ENCODE peak calls at places on chromosomes 4 and X, in five cellular contexts. N is left ventricle myocardium inferior, G is cardiac muscle cell, B is breast epithelium, F is stomach. J is an unnamed sample.

GRCh38 chrX:133325422-133325821 is 89.9 kb downstream of the GPC4 start:
- DNase-seq in N (no peak), G (no peak), B (no peak), F (no peak), J (no peak)

GRCh38 chr4:88244056-88244455 is 40.3 kb downstream of the PPM1K start:
- DNase-seq in N (no peak), G (no peak), B (no peak), F (no peak), J (no peak)

GRCh38 chr4:42543126-42543525 is 113.8 kb downstream of the ATP8A1 start:
- DNase-seq in N (no peak), G (no peak), B (no peak), F (no peak), J (no peak)

GRCh38 chrX:125012585-125012984 is 307.1 kb upstream of the TEX13C start:
- DNase-seq in N (no peak), G (no peak), B (no peak), F (no peak), J (no peak)

GRCh38 chr4:73021634-73022033 is 47.9 kb downstream of the COX18 start:
- DNase-seq in N (no peak), G (peak; percentile 58), B (no peak), F (no peak), J (no peak)

GRCh38 chr4:117400039-117400835 is 314.9 kb upstream of the TRAM1L1 start:
- DNase-seq in N (no peak), G (no peak), B (no peak), F (no peak), J (no peak)

GRCh38 chr4:128068927-128069326 is 7.8 kb downstream of the LARP1B start:
- DNase-seq in N (no peak), G (no peak), B (no peak), F (no peak), J (no peak)

GRCh38 chr4:87657525-87657924 is 7.4 kb downstream of the DMP1 start:
- DNase-seq in N (no peak), G (no peak), B (no peak), F (no peak), J (no peak)

GRCh38 chrX:151825927-151826471 is 86.7 kb upstream of the MAGEA4 start:
- DNase-seq in N (no peak), G (no peak), B (no peak), F (no peak), J (no peak)

GRCh38 chr4:118909173-118909956 is 20.7 kb downstream of the SYNPO2 start:
- DNase-seq in N (peak; percentile 26), G (no peak), B (no peak), F (no peak), J (no peak)

GRCh38 chrX:109635151-109635550 is 10.2 kb upstream of the KCNE5 start:
- DNase-seq in N (no peak), G (peak; percentile 41), B (no peak), F (no peak), J (no peak)

GRCh38 chr4:102687982-102688433 is 72.8 kb downstream of the MANBA start:
- DNase-seq in N (no peak), G (no peak), B (no peak), F (no peak), J (no peak)

GRCh38 chrX:140762061-140762460 is 52.5 kb downstream of the LINC00632 start:
- DNase-seq in N (no peak), G (peak; percentile 67), B (no peak), F (peak; percentile 38), J (no peak)

GRCh38 chr4:38664704-38665401 is 854 bp downstream of the KLF3 start:
- DNase-seq in N (peak; percentile 64), G (peak; percentile 71), B (peak; percentile 60), F (peak; percentile 69), J (peak; percentile 58)

GRCh38 chrX:81377329-81377728 is 175.4 kb downstream of the SH3BGRL start:
- DNase-seq in N (no peak), G (peak; percentile 17), B (no peak), F (no peak), J (no peak)

GRCh38 chr4:6134612-6135220 is 65.6 kb downstream of the JAKMIP1 start:
- DNase-seq in N (no peak), G (no peak), B (no peak), F (no peak), J (no peak)

GRCh38 chr4:15198070-15198727 is 195.9 kb downstream of the CPEB2 start:
- DNase-seq in N (peak; percentile 18), G (peak; percentile 64), B (no peak), F (no peak), J (no peak)

GRCh38 chrX:135890087-135890585 is 3.1 kb downstream of the CT45A10 start:
- DNase-seq in N (no peak), G (no peak), B (no peak), F (no peak), J (no peak)

GRCh38 chr4:46649390-46649789 is 259.5 kb upstream of the GABRA2 start:
- DNase-seq in N (no peak), G (no peak), B (no peak), F (no peak), J (no peak)

GRCh38 chrX:150558424-150558823 is 10.0 kb upstream of the MTM1 start:
- DNase-seq in N (no peak), G (no peak), B (no peak), F (no peak), J (no peak)
- H3K27ac ChIP-seq in N (no peak overlapping the region), G (no peak overlapping the region), B (no peak overlapping the region), F (no peak overlapping the region), J (no peak overlapping the region)

GRCh38 chrX:73964607-73965006 is 339.4 kb upstream of the ZCCHC13 start:
- DNase-seq in N (no peak), G (peak; percentile 11), B (no peak), F (no peak), J (no peak)
- H3K4me1 ChIP-seq in N (peaks cover 18% of the 10 kb centered on the region), G (peaks cover 22% of the 10 kb centered on the region), B (no peaks in the 10 kb centered on the region), F (peaks cover 51% of the 10 kb centered on the region), J (peaks cover 3% of the 10 kb centered on the region)

DNA sequence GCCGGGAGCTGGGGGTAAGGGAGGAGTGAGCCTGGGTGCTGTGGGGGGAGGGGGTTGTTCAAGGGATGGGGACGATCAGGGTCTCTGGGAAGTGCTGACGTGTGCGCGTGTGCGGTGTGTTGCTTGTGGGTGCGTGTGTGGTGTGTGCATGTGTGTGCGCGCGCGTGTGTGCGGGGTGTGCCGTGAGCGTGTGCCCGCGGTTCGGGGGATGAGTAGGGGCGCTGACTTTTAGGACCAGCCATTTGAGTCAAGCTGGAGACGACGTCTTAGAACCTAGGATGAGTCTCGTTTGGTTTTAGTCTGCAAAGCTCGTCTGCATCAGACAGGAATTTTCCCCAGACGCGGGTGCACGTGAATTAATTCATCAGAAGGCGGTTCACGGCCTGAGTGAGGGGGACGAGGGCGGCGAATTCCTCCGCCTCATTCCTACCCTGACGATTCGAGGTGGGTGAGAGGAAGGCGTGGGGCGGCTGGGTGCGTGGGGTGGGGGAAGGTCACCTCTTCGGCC is 950 bp upstream of the TMEM271 start:
- DNase-seq in N (no peak), G (no peak), B (no peak), F (no peak), J (no peak)
- H3K27me3 ChIP-seq in N (peaks cover 95% of the 10 kb centered on the region), G (peaks cover 96% of the 10 kb centered on the region), B (peaks cover 8% of the 10 kb centered on the region), F (peaks cover 36% of the 10 kb centered on the region), J (no peaks in the 10 kb centered on the region)

GRCh38 chrX:115968436-115969252 is 201.9 kb upstream of the AGTR2 start:
- DNase-seq in N (peak; percentile 41), G (peak; percentile 88), B (no peak), F (no peak), J (peak; percentile 88)
- H3K27ac ChIP-seq in N (peak overlapping the region; percentile 71), G (peak overlapping the region; percentile 68), B (peak overlapping the region; percentile 70), F (peak overlapping the region; percentile 42), J (peak overlapping the region; percentile 69)

GRCh38 chr4:173535165-173535737 is 5.2 kb upstream of the HAND2 start:
- DNase-seq in N (no peak), G (no peak), B (no peak), F (no peak), J (no peak)
- H3K4me1 ChIP-seq in N (peaks cover 58% of the 10 kb centered on the region), G (peaks cover 21% of the 10 kb centered on the region), B (no peaks in the 10 kb centered on the region), F (peaks cover 28% of the 10 kb centered on the region), J (no peaks in the 10 kb centered on the region)

GRCh38 chr4:571838-572572 is 4.1 kb downstream of the TMEM271 start:
- DNase-seq in N (no peak), G (no peak), B (no peak), F (no peak), J (no peak)

GRCh38 chr4:574346-575161 is 1.5 kb downstream of the TMEM271 start:
- DNase-seq in N (no peak), G (no peak), B (no peak), F (no peak), J (no peak)

GRCh38 chr4:570754-571153 is 5.3 kb downstream of the TMEM271 start:
- DNase-seq in N (no peak), G (no peak), B (no peak), F (no peak), J (no peak)

GRCh38 chr4:573122-573892 is 2.8 kb downstream of the TMEM271 start:
- DNase-seq in N (no peak), G (no peak), B (no peak), F (no peak), J (no peak)

DNA sequence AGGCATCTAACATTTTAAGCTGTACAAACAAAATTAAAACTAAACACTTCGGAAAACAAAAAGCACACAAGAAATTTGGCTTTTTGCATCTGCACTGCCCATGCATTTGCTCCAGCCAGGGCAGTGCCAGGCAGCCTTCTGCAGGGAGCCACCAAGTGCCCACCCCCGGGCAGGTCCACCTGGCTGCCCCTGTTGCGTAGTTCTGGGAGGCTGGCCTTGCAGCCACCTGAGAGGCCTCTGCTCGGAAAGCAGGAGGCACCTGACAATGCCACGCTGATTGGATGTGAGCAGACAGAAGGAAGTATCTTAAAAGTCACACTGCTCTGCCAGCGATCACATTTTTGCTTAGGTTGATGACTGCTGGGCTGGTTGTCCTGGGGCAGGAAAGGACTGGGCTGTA is 3.5 kb downstream of the TMEM271 start:
- DNase-seq in N (no peak), G (no peak), B (no peak), F (no peak), J (no peak)
- H3K27me3 ChIP-seq in N (peaks cover 95% of the 10 kb centered on the region), G (peaks cover 96% of the 10 kb centered on the region), B (peaks cover 5% of the 10 kb centered on the region), F (peaks cover 15% of the 10 kb centered on the region), J (no peaks in the 10 kb centered on the region)

DNA sequence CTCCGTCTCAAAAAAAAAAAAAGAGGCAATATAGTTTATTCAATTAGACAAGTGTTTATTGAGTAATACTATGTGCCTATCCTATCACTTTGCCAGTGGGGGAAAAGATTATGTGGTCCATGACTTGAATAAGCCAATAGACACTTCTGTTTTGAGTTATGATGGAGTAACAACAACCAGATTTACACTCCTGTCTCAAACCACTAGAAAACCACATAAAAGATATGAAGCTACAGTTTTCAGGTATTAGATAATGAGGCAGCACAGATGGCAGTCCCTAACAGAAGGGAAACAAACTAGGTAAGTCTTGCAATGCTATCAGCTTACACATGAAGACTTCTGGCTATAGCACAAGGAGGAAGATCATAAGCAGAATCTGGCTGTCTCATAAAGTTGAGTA is 22.5 kb downstream of the NFXL1 start:
- DNase-seq in N (no peak), G (no peak), B (no peak), F (no peak), J (no peak)
- H3K27ac ChIP-seq in N (no peak overlapping the region), G (no peak overlapping the region), B (no peak overlapping the region), F (no peak overlapping the region), J (no peak overlapping the region)

DNA sequence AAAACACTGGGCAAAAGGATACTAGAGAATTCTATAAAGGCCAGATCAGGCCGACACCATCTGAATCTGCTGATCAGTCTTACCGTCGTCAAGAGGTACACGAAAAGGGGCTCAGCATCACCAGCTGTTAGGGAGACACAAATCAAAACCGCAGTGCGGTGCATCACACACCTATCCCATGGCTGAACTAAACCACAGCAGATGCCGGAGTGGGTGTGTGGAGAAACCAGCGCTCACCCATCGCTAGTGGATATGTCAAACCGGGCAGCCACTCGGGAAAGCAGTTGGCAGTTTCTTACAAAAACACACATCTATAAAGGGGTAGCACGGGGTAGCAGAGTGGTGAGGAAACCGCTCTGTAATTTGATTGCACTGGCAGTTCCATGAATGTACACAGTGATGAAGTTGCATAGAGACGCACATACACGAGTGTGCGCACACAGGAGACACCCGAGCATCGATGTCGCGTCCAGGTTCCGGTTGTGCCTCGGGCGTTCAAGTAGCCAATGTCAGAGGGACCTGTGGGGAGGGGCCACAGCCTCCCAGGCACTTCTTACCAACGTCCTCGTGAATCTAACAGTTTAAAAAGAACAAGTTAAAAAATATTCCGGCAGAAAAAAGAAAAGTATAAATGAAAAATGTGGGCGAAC is 23.1 kb upstream of the CCNQ start:
- DNase-seq in N (no peak), G (no peak), B (no peak), F (no peak), J (no peak)
- H3K4me1 ChIP-seq in N (no peaks in the 10 kb centered on the region), G (no peaks in the 10 kb centered on the region), B (no peaks in the 10 kb centered on the region), F (no peaks in the 10 kb centered on the region), J (no peaks in the 10 kb centered on the region)